ENCODE peak calls at places on chromosomes 13 and 19, in six cellular contexts. One of them, this sample, is unnamed.

GRCh38 chr19:34639491-34640085 is 37.4 kb downstream of the SCGB2B2 start:
- DNase-seq in fibroblast of lung: peak; percentile 48
- DNase-seq in hypothalamus: no peak
- DNase-seq in activated CD4-positive, alpha-beta memory T cell treated with anti-CD3 and anti-CD28 coated beads, Interleukin-2, amount 10 ng/mL, durations not matched to agents 7 days and 5 days: peak; percentile 52
- DNase-seq in naive thymus-derived CD8-positive, alpha-beta T cell: peak; percentile 73
- DNase-seq in H54: no peak
- DNase-seq in this sample: peak; percentile 61

GRCh38 chr19:14408641-14409120 is 10.5 kb downstream of the DDX39A start:
- DNase-seq in fibroblast of lung: no peak
- DNase-seq in hypothalamus: no peak
- DNase-seq in activated CD4-positive, alpha-beta memory T cell treated with anti-CD3 and anti-CD28 coated beads, Interleukin-2, amount 10 ng/mL, durations not matched to agents 7 days and 5 days: no peak
- DNase-seq in naive thymus-derived CD8-positive, alpha-beta T cell: no peak
- DNase-seq in H54: no peak
- DNase-seq in this sample: no peak

GRCh38 chr13:113726961-113727411 is 32.0 kb upstream of the TMEM255B start:
- DNase-seq in fibroblast of lung: peak; percentile 70
- DNase-seq in hypothalamus: no peak
- DNase-seq in activated CD4-positive, alpha-beta memory T cell treated with anti-CD3 and anti-CD28 coated beads, Interleukin-2, amount 10 ng/mL, durations not matched to agents 7 days and 5 days: no peak
- DNase-seq in naive thymus-derived CD8-positive, alpha-beta T cell: no peak
- DNase-seq in H54: peak; percentile 60
- DNase-seq in this sample: no peak

GRCh38 chr13:30738526-30738925 is 3.2 kb downstream of the ALOX5AP start:
- DNase-seq in fibroblast of lung: no peak
- DNase-seq in hypothalamus: no peak
- DNase-seq in activated CD4-positive, alpha-beta memory T cell treated with anti-CD3 and anti-CD28 coated beads, Interleukin-2, amount 10 ng/mL, durations not matched to agents 7 days and 5 days: no peak
- DNase-seq in naive thymus-derived CD8-positive, alpha-beta T cell: no peak
- DNase-seq in H54: no peak
- DNase-seq in this sample: peak; percentile 34

GRCh38 chr19:57466489-57466888 is 9.5 kb upstream of the VN1R1 start:
- DNase-seq in fibroblast of lung: no peak
- DNase-seq in hypothalamus: no peak
- DNase-seq in activated CD4-positive, alpha-beta memory T cell treated with anti-CD3 and anti-CD28 coated beads, Interleukin-2, amount 10 ng/mL, durations not matched to agents 7 days and 5 days: no peak
- DNase-seq in naive thymus-derived CD8-positive, alpha-beta T cell: no peak
- DNase-seq in H54: no peak
- DNase-seq in this sample: no peak

GRCh38 chr19:49923055-49924003 is 5.7 kb upstream of the ATF5 start:
- DNase-seq in fibroblast of lung: no peak
- DNase-seq in hypothalamus: no peak
- DNase-seq in activated CD4-positive, alpha-beta memory T cell treated with anti-CD3 and anti-CD28 coated beads, Interleukin-2, amount 10 ng/mL, durations not matched to agents 7 days and 5 days: no peak
- DNase-seq in naive thymus-derived CD8-positive, alpha-beta T cell: no peak
- DNase-seq in H54: no peak
- DNase-seq in this sample: no peak

GRCh38 chr19:56508282-56508778 is 675 bp downstream of the ZNF471 start:
- DNase-seq in fibroblast of lung: no peak
- DNase-seq in hypothalamus: no peak
- DNase-seq in activated CD4-positive, alpha-beta memory T cell treated with anti-CD3 and anti-CD28 coated beads, Interleukin-2, amount 10 ng/mL, durations not matched to agents 7 days and 5 days: no peak
- DNase-seq in naive thymus-derived CD8-positive, alpha-beta T cell: no peak
- DNase-seq in H54: no peak
- DNase-seq in this sample: no peak

GRCh38 chr13:27309967-27310598 is 39.5 kb downstream of the RASL11A start:
- DNase-seq in fibroblast of lung: peak; percentile 23
- DNase-seq in hypothalamus: no peak
- DNase-seq in activated CD4-positive, alpha-beta memory T cell treated with anti-CD3 and anti-CD28 coated beads, Interleukin-2, amount 10 ng/mL, durations not matched to agents 7 days and 5 days: no peak
- DNase-seq in naive thymus-derived CD8-positive, alpha-beta T cell: no peak
- DNase-seq in H54: no peak
- DNase-seq in this sample: no peak

GRCh38 chr19:46907880-46908279 is 47.1 kb downstream of the ARHGAP35 start:
- DNase-seq in fibroblast of lung: no peak
- DNase-seq in hypothalamus: no peak
- DNase-seq in activated CD4-positive, alpha-beta memory T cell treated with anti-CD3 and anti-CD28 coated beads, Interleukin-2, amount 10 ng/mL, durations not matched to agents 7 days and 5 days: no peak
- DNase-seq in naive thymus-derived CD8-positive, alpha-beta T cell: no peak
- DNase-seq in H54: no peak
- DNase-seq in this sample: no peak

GRCh38 chr19:47369923-47370625 is 21.0 kb downstream of the DHX34 start:
- DNase-seq in fibroblast of lung: peak; percentile 63
- DNase-seq in hypothalamus: no peak
- DNase-seq in activated CD4-positive, alpha-beta memory T cell treated with anti-CD3 and anti-CD28 coated beads, Interleukin-2, amount 10 ng/mL, durations not matched to agents 7 days and 5 days: no peak
- DNase-seq in naive thymus-derived CD8-positive, alpha-beta T cell: no peak
- DNase-seq in H54: peak; percentile 58
- DNase-seq in this sample: no peak

GRCh38 chr19:456547-457110 is 4.2 kb downstream of the SHC2 start:
- DNase-seq in fibroblast of lung: no peak
- DNase-seq in hypothalamus: no peak
- DNase-seq in activated CD4-positive, alpha-beta memory T cell treated with anti-CD3 and anti-CD28 coated beads, Interleukin-2, amount 10 ng/mL, durations not matched to agents 7 days and 5 days: no peak
- DNase-seq in naive thymus-derived CD8-positive, alpha-beta T cell: no peak
- DNase-seq in H54: no peak
- DNase-seq in this sample: no peak

GRCh38 chr13:47168086-47168485 is 271.2 kb upstream of the HTR2A start:
- DNase-seq in fibroblast of lung: peak; percentile 67
- DNase-seq in hypothalamus: no peak
- DNase-seq in activated CD4-positive, alpha-beta memory T cell treated with anti-CD3 and anti-CD28 coated beads, Interleukin-2, amount 10 ng/mL, durations not matched to agents 7 days and 5 days: no peak
- DNase-seq in naive thymus-derived CD8-positive, alpha-beta T cell: no peak
- DNase-seq in H54: no peak
- DNase-seq in this sample: no peak

GRCh38 chr13:29935309-29935981 is 85.0 kb upstream of the UBL3 start:
- DNase-seq in fibroblast of lung: no peak
- DNase-seq in hypothalamus: no peak
- DNase-seq in activated CD4-positive, alpha-beta memory T cell treated with anti-CD3 and anti-CD28 coated beads, Interleukin-2, amount 10 ng/mL, durations not matched to agents 7 days and 5 days: peak; percentile 91
- DNase-seq in naive thymus-derived CD8-positive, alpha-beta T cell: peak; percentile 80
- DNase-seq in H54: no peak
- DNase-seq in this sample: no peak

GRCh38 chr19:18657590-18658365 is 20.9 kb downstream of the KLHL26 start:
- DNase-seq in fibroblast of lung: peak; percentile 91
- DNase-seq in hypothalamus: no peak
- DNase-seq in activated CD4-positive, alpha-beta memory T cell treated with anti-CD3 and anti-CD28 coated beads, Interleukin-2, amount 10 ng/mL, durations not matched to agents 7 days and 5 days: no peak
- DNase-seq in naive thymus-derived CD8-positive, alpha-beta T cell: no peak
- DNase-seq in H54: peak; percentile 82
- DNase-seq in this sample: peak; percentile 52

GRCh38 chr13:25375727-25376358 is 4.1 kb downstream of the ATP8A2 start:
- DNase-seq in fibroblast of lung: peak; percentile 19
- DNase-seq in hypothalamus: no peak
- DNase-seq in activated CD4-positive, alpha-beta memory T cell treated with anti-CD3 and anti-CD28 coated beads, Interleukin-2, amount 10 ng/mL, durations not matched to agents 7 days and 5 days: peak; percentile 22
- DNase-seq in naive thymus-derived CD8-positive, alpha-beta T cell: peak; percentile 44
- DNase-seq in H54: peak; percentile 35
- DNase-seq in this sample: peak; percentile 61

GRCh38 chr13:61765181-61765742 is 349.6 kb upstream of the PCDH20 start:
- DNase-seq in fibroblast of lung: no peak
- DNase-seq in hypothalamus: no peak
- DNase-seq in activated CD4-positive, alpha-beta memory T cell treated with anti-CD3 and anti-CD28 coated beads, Interleukin-2, amount 10 ng/mL, durations not matched to agents 7 days and 5 days: no peak
- DNase-seq in naive thymus-derived CD8-positive, alpha-beta T cell: no peak
- DNase-seq in H54: no peak
- DNase-seq in this sample: no peak

GRCh38 chr19:1577929-1578618 is 9.9 kb upstream of the MEX3D start:
- DNase-seq in fibroblast of lung: no peak
- DNase-seq in hypothalamus: no peak
- DNase-seq in activated CD4-positive, alpha-beta memory T cell treated with anti-CD3 and anti-CD28 coated beads, Interleukin-2, amount 10 ng/mL, durations not matched to agents 7 days and 5 days: no peak
- DNase-seq in naive thymus-derived CD8-positive, alpha-beta T cell: no peak
- DNase-seq in H54: no peak
- DNase-seq in this sample: no peak

GRCh38 chr19:56601375-56601774 is 6.3 kb downstream of the ZNF71 start:
- DNase-seq in fibroblast of lung: peak; percentile 41
- DNase-seq in hypothalamus: no peak
- DNase-seq in activated CD4-positive, alpha-beta memory T cell treated with anti-CD3 and anti-CD28 coated beads, Interleukin-2, amount 10 ng/mL, durations not matched to agents 7 days and 5 days: no peak
- DNase-seq in naive thymus-derived CD8-positive, alpha-beta T cell: no peak
- DNase-seq in H54: peak; percentile 74
- DNase-seq in this sample: no peak

GRCh38 chr19:19554074-19555023 is 16.3 kb downstream of the CILP2 start:
- DNase-seq in fibroblast of lung: peak; percentile 36
- DNase-seq in hypothalamus: no peak
- DNase-seq in activated CD4-positive, alpha-beta memory T cell treated with anti-CD3 and anti-CD28 coated beads, Interleukin-2, amount 10 ng/mL, durations not matched to agents 7 days and 5 days: peak; percentile 67
- DNase-seq in naive thymus-derived CD8-positive, alpha-beta T cell: peak; percentile 40
- DNase-seq in H54: no peak
- DNase-seq in this sample: peak; percentile 82

GRCh38 chr19:52307275-52307674 is 10.3 kb downstream of the ZNF480 start:
- DNase-seq in fibroblast of lung: peak; percentile 38
- DNase-seq in hypothalamus: no peak
- DNase-seq in activated CD4-positive, alpha-beta memory T cell treated with anti-CD3 and anti-CD28 coated beads, Interleukin-2, amount 10 ng/mL, durations not matched to agents 7 days and 5 days: no peak
- DNase-seq in naive thymus-derived CD8-positive, alpha-beta T cell: peak; percentile 18
- DNase-seq in H54: no peak
- DNase-seq in this sample: peak; percentile 51

GRCh38 chr19:13054605-13055212 is 47.9 kb downstream of the LYL1 start:
- DNase-seq in fibroblast of lung: no peak
- DNase-seq in hypothalamus: no peak
- DNase-seq in activated CD4-positive, alpha-beta memory T cell treated with anti-CD3 and anti-CD28 coated beads, Interleukin-2, amount 10 ng/mL, durations not matched to agents 7 days and 5 days: no peak
- DNase-seq in naive thymus-derived CD8-positive, alpha-beta T cell: no peak
- DNase-seq in H54: no peak
- DNase-seq in this sample: no peak

GRCh38 chr13:114174529-114174941 is 4.5 kb upstream of the CFAP97D2 start:
- DNase-seq in fibroblast of lung: no peak
- DNase-seq in hypothalamus: no peak
- DNase-seq in activated CD4-positive, alpha-beta memory T cell treated with anti-CD3 and anti-CD28 coated beads, Interleukin-2, amount 10 ng/mL, durations not matched to agents 7 days and 5 days: no peak
- DNase-seq in naive thymus-derived CD8-positive, alpha-beta T cell: no peak
- DNase-seq in H54: no peak
- DNase-seq in this sample: no peak

GRCh38 chr13:46864941-46865340 is 31.9 kb downstream of the HTR2A start:
- DNase-seq in fibroblast of lung: no peak
- DNase-seq in hypothalamus: no peak
- DNase-seq in activated CD4-positive, alpha-beta memory T cell treated with anti-CD3 and anti-CD28 coated beads, Interleukin-2, amount 10 ng/mL, durations not matched to agents 7 days and 5 days: no peak
- DNase-seq in naive thymus-derived CD8-positive, alpha-beta T cell: no peak
- DNase-seq in H54: no peak
- DNase-seq in this sample: no peak

GRCh38 chr13:74560325-74560724 is 426.1 kb upstream of the KLF12 start:
- DNase-seq in fibroblast of lung: no peak
- DNase-seq in hypothalamus: no peak
- DNase-seq in activated CD4-positive, alpha-beta memory T cell treated with anti-CD3 and anti-CD28 coated beads, Interleukin-2, amount 10 ng/mL, durations not matched to agents 7 days and 5 days: no peak
- DNase-seq in naive thymus-derived CD8-positive, alpha-beta T cell: no peak
- DNase-seq in H54: no peak
- DNase-seq in this sample: no peak